ENCODE peak calls at places on chromosomes 16 and 17, in seven cellular contexts. One of them, this sample, is unnamed.

GRCh38 chr17:44204453-44204882 is 4.8 kb upstream of the ATXN7L3 start:
- DNase-seq in stomach: no peak
- DNase-seq in adrenal gland: peak; percentile 60
- DNase-seq in PC-9: no peak
- DNase-seq in right atrium auricular region: no peak
- DNase-seq in kidney: no peak
- DNase-seq in upper lobe of right lung: no peak
- DNase-seq in this sample: no peak

GRCh38 chr17:42852351-42852750 is 1.4 kb downstream of the AOC3 start:
- DNase-seq in stomach: no peak
- DNase-seq in adrenal gland: no peak
- DNase-seq in PC-9: no peak
- DNase-seq in right atrium auricular region: no peak
- DNase-seq in kidney: no peak
- DNase-seq in upper lobe of right lung: peak; percentile 33
- DNase-seq in this sample: no peak

GRCh38 chr17:28325221-28325620 is 6.2 kb downstream of the TMEM97 start:
- DNase-seq in stomach: no peak
- DNase-seq in adrenal gland: no peak
- DNase-seq in PC-9: no peak
- DNase-seq in right atrium auricular region: no peak
- DNase-seq in kidney: no peak
- DNase-seq in upper lobe of right lung: no peak
- DNase-seq in this sample: no peak

GRCh38 chr17:48028736-48029135 is 8.9 kb downstream of the COPZ2 start:
- DNase-seq in stomach: no peak
- DNase-seq in adrenal gland: no peak
- DNase-seq in PC-9: no peak
- DNase-seq in right atrium auricular region: no peak
- DNase-seq in kidney: no peak
- DNase-seq in upper lobe of right lung: no peak
- DNase-seq in this sample: no peak

GRCh38 chr17:72683506-72684404 is 408.7 kb downstream of the SLC39A11 start:
- DNase-seq in stomach: peak; percentile 38
- DNase-seq in adrenal gland: peak; percentile 28
- DNase-seq in PC-9: peak; percentile 92
- DNase-seq in right atrium auricular region: no peak
- DNase-seq in kidney: no peak
- DNase-seq in upper lobe of right lung: peak; percentile 74
- DNase-seq in this sample: no peak

GRCh38 chr17:35766903-35767510 is 6.3 kb downstream of the C17orf50 start:
- DNase-seq in stomach: peak; percentile 59
- DNase-seq in adrenal gland: peak; percentile 69
- DNase-seq in PC-9: peak; percentile 44
- DNase-seq in right atrium auricular region: no peak
- DNase-seq in kidney: no peak
- DNase-seq in upper lobe of right lung: no peak
- DNase-seq in this sample: peak; percentile 51

GRCh38 chr17:7767425-7768021 is 50.0 kb downstream of the DNAH2 start:
- DNase-seq in stomach: no peak
- DNase-seq in adrenal gland: no peak
- DNase-seq in PC-9: peak; percentile 78
- DNase-seq in right atrium auricular region: no peak
- DNase-seq in kidney: peak; percentile 49
- DNase-seq in upper lobe of right lung: peak; percentile 70
- DNase-seq in this sample: peak; percentile 5

GRCh38 chr16:19294156-19294649 is 8.7 kb downstream of the CLEC19A start:
- DNase-seq in stomach: no peak
- DNase-seq in adrenal gland: peak; percentile 59
- DNase-seq in PC-9: no peak
- DNase-seq in right atrium auricular region: peak; percentile 73
- DNase-seq in kidney: no peak
- DNase-seq in upper lobe of right lung: peak; percentile 81
- DNase-seq in this sample: peak; percentile 11

GRCh38 chr17:44608732-44609435 is 47.4 kb upstream of the MEIOC start:
- DNase-seq in stomach: no peak
- DNase-seq in adrenal gland: no peak
- DNase-seq in PC-9: no peak
- DNase-seq in right atrium auricular region: no peak
- DNase-seq in kidney: peak; percentile 39
- DNase-seq in upper lobe of right lung: no peak
- DNase-seq in this sample: no peak

GRCh38 chr16:11006666-11007065 is 62.3 kb downstream of the CLEC16A start:
- DNase-seq in stomach: no peak
- DNase-seq in adrenal gland: no peak
- DNase-seq in PC-9: no peak
- DNase-seq in right atrium auricular region: no peak
- DNase-seq in kidney: no peak
- DNase-seq in upper lobe of right lung: no peak
- DNase-seq in this sample: no peak

GRCh38 chr17:68491864-68492263 is 20.4 kb upstream of the PRKAR1A start:
- DNase-seq in stomach: peak; percentile 57
- DNase-seq in adrenal gland: peak; percentile 71
- DNase-seq in PC-9: peak; percentile 14
- DNase-seq in right atrium auricular region: no peak
- DNase-seq in kidney: no peak
- DNase-seq in upper lobe of right lung: peak; percentile 63
- DNase-seq in this sample: peak; percentile 65

GRCh38 chr17:63222655-63223054 is 223.5 kb downstream of the CYB561 start:
- DNase-seq in stomach: no peak
- DNase-seq in adrenal gland: no peak
- DNase-seq in PC-9: no peak
- DNase-seq in right atrium auricular region: no peak
- DNase-seq in kidney: no peak
- DNase-seq in upper lobe of right lung: no peak
- DNase-seq in this sample: no peak

GRCh38 chr17:29619251-29619650 is 3.5 kb downstream of the CORO6 start:
- DNase-seq in stomach: no peak
- DNase-seq in adrenal gland: no peak
- DNase-seq in PC-9: no peak
- DNase-seq in right atrium auricular region: no peak
- DNase-seq in kidney: no peak
- DNase-seq in upper lobe of right lung: peak; percentile 43
- DNase-seq in this sample: peak; percentile 59

GRCh38 chr17:38879878-38880727 is 10.2 kb downstream of the LASP1 start:
- DNase-seq in stomach: no peak
- DNase-seq in adrenal gland: peak; percentile 69
- DNase-seq in PC-9: peak; percentile 89
- DNase-seq in right atrium auricular region: peak; percentile 77
- DNase-seq in kidney: peak; percentile 88
- DNase-seq in upper lobe of right lung: no peak
- DNase-seq in this sample: peak; percentile 73

GRCh38 chr16:71727545-71728324 is 3.2 kb upstream of the PHLPP2 start:
- DNase-seq in stomach: no peak
- DNase-seq in adrenal gland: no peak
- DNase-seq in PC-9: no peak
- DNase-seq in right atrium auricular region: no peak
- DNase-seq in kidney: no peak
- DNase-seq in upper lobe of right lung: no peak
- DNase-seq in this sample: no peak

GRCh38 chr16:71734511-71734910 is 10.0 kb upstream of the PHLPP2 start:
- DNase-seq in stomach: no peak
- DNase-seq in adrenal gland: no peak
- DNase-seq in PC-9: no peak
- DNase-seq in right atrium auricular region: no peak
- DNase-seq in kidney: no peak
- DNase-seq in upper lobe of right lung: no peak
- DNase-seq in this sample: no peak

GRCh38 chr16:71726491-71727319 is 2.2 kb upstream of the PHLPP2 start:
- DNase-seq in stomach: no peak
- DNase-seq in adrenal gland: no peak
- DNase-seq in PC-9: no peak
- DNase-seq in right atrium auricular region: no peak
- DNase-seq in kidney: no peak
- DNase-seq in upper lobe of right lung: no peak
- DNase-seq in this sample: no peak

GRCh38 chr16:71737501-71737900 is 13.0 kb upstream of the PHLPP2 start:
- DNase-seq in stomach: no peak
- DNase-seq in adrenal gland: no peak
- DNase-seq in PC-9: no peak
- DNase-seq in right atrium auricular region: no peak
- DNase-seq in kidney: no peak
- DNase-seq in upper lobe of right lung: no peak
- DNase-seq in this sample: no peak

DNA sequence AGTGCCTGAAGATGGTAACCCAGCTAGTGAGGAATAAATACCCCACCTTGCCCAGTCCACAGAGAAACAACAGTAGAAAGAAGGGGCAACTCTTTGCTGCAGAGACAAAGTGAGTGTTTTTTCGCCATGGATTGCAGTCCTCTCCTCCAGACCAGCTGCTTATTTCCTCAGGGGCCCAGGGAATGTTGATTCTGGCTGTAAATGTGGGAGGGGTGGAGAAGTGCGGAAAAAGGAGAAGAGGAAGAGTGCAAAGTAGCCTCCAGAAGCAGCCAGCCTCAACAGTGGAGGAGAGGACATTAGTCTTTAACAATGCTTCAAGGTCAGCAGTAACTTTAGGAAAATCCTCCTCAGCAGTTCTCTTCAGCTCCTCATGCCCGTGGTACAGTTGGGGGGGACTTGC is 8.1 kb upstream of the PHLPP2 start:
- DNase-seq in stomach: no peak
- DNase-seq in adrenal gland: no peak
- DNase-seq in PC-9: no peak
- DNase-seq in right atrium auricular region: no peak
- DNase-seq in kidney: no peak
- DNase-seq in upper lobe of right lung: no peak
- DNase-seq in this sample: no peak
- H3K36me3 ChIP-seq in stomach: peaks cover 36% of the 10 kb centered on the region
- H3K36me3 ChIP-seq in adrenal gland: no peaks in the 10 kb centered on the region
- H3K36me3 ChIP-seq in PC-9: peaks cover 10% of the 10 kb centered on the region
- H3K36me3 ChIP-seq in right atrium auricular region: peaks cover 51% of the 10 kb centered on the region
- H3K36me3 ChIP-seq in kidney: peaks cover 30% of the 10 kb centered on the region
- H3K36me3 ChIP-seq in upper lobe of right lung: peaks cover 66% of the 10 kb centered on the region
- H3K36me3 ChIP-seq in this sample: peaks cover 40% of the 10 kb centered on the region

GRCh38 chr17:78409191-78409621 is 30.8 kb downstream of the PGS1 start:
- DNase-seq in stomach: peak; percentile 83
- DNase-seq in adrenal gland: no peak
- DNase-seq in PC-9: peak; percentile 43
- DNase-seq in right atrium auricular region: no peak
- DNase-seq in kidney: peak; percentile 92
- DNase-seq in upper lobe of right lung: peak; percentile 83
- DNase-seq in this sample: no peak

GRCh38 chr17:78411241-78411855 is 32.9 kb downstream of the PGS1 start:
- DNase-seq in stomach: no peak
- DNase-seq in adrenal gland: peak; percentile 54
- DNase-seq in PC-9: no peak
- DNase-seq in right atrium auricular region: no peak
- DNase-seq in kidney: peak; percentile 93
- DNase-seq in upper lobe of right lung: no peak
- DNase-seq in this sample: no peak

GRCh38 chr17:78414178-78415162 is 36.0 kb downstream of the PGS1 start:
- DNase-seq in stomach: no peak
- DNase-seq in adrenal gland: no peak
- DNase-seq in PC-9: no peak
- DNase-seq in right atrium auricular region: no peak
- DNase-seq in kidney: peak; percentile 68
- DNase-seq in upper lobe of right lung: no peak
- DNase-seq in this sample: no peak

GRCh38 chr17:78415821-78416301 is 37.4 kb downstream of the PGS1 start:
- DNase-seq in stomach: no peak
- DNase-seq in adrenal gland: no peak
- DNase-seq in PC-9: no peak
- DNase-seq in right atrium auricular region: no peak
- DNase-seq in kidney: no peak
- DNase-seq in upper lobe of right lung: no peak
- DNase-seq in this sample: no peak

GRCh38 chr17:78412403-78412802 is 34.0 kb downstream of the PGS1 start:
- DNase-seq in stomach: no peak
- DNase-seq in adrenal gland: no peak
- DNase-seq in PC-9: no peak
- DNase-seq in right atrium auricular region: no peak
- DNase-seq in kidney: peak; percentile 51
- DNase-seq in upper lobe of right lung: peak; percentile 87
- DNase-seq in this sample: no peak
- H3K36me3 ChIP-seq in stomach: peaks cover 3% of the 10 kb centered on the region
- H3K36me3 ChIP-seq in adrenal gland: no peaks in the 10 kb centered on the region
- H3K36me3 ChIP-seq in PC-9: no peaks in the 10 kb centered on the region
- H3K36me3 ChIP-seq in right atrium auricular region: peaks cover 4% of the 10 kb centered on the region
- H3K36me3 ChIP-seq in kidney: no peaks in the 10 kb centered on the region
- H3K36me3 ChIP-seq in upper lobe of right lung: peaks cover 6% of the 10 kb centered on the region
- H3K36me3 ChIP-seq in this sample: peaks cover 9% of the 10 kb centered on the region

GRCh38 chr16:68724797-68725196 is 12.3 kb upstream of the CDH1 start:
- DNase-seq in stomach: no peak
- DNase-seq in adrenal gland: no peak
- DNase-seq in PC-9: no peak
- DNase-seq in right atrium auricular region: no peak
- DNase-seq in kidney: no peak
- DNase-seq in upper lobe of right lung: no peak
- DNase-seq in this sample: no peak
- H3K36me3 ChIP-seq in stomach: no peaks in the 10 kb centered on the region
- H3K36me3 ChIP-seq in adrenal gland: no peaks in the 10 kb centered on the region
- H3K36me3 ChIP-seq in PC-9: no peaks in the 10 kb centered on the region
- H3K36me3 ChIP-seq in right atrium auricular region: no peaks in the 10 kb centered on the region
- H3K36me3 ChIP-seq in kidney: no peaks in the 10 kb centered on the region
- H3K36me3 ChIP-seq in upper lobe of right lung: no peaks in the 10 kb centered on the region
- H3K36me3 ChIP-seq in this sample: no peaks in the 10 kb centered on the region

GRCh38 chr17:82940226-82941020 is 100.6 kb upstream of the ZNF750 start:
- DNase-seq in stomach: no peak
- DNase-seq in adrenal gland: peak; percentile 11
- DNase-seq in PC-9: no peak
- DNase-seq in right atrium auricular region: no peak
- DNase-seq in kidney: peak; percentile 43
- DNase-seq in upper lobe of right lung: peak; percentile 68
- DNase-seq in this sample: no peak
- H3K36me3 ChIP-seq in stomach: peaks cover 54% of the 10 kb centered on the region
- H3K36me3 ChIP-seq in adrenal gland: no peaks in the 10 kb centered on the region
- H3K36me3 ChIP-seq in PC-9: peaks cover 5% of the 10 kb centered on the region
- H3K36me3 ChIP-seq in right atrium auricular region: peaks cover 67% of the 10 kb centered on the region
- H3K36me3 ChIP-seq in kidney: peaks cover 28% of the 10 kb centered on the region
- H3K36me3 ChIP-seq in upper lobe of right lung: peaks cover 57% of the 10 kb centered on the region
- H3K36me3 ChIP-seq in this sample: peaks cover 39% of the 10 kb centered on the region

This sample was measured in thyroid gland.